ENCODE peak calls at places on chromosome 14, in nine cellular contexts. E is transverse colon, H is tibial nerve, O is A549, U is GM12878, J is HepG2, P is sigmoid colon, M is gastrocnemius medialis, Q is ovary. N is an unnamed sample.

GRCh38 chr14:72513994-72514659 is 379.8 kb downstream of the DPF3 start:
- DNase-seq in E (no peak), H (no peak), O (peak), U (no peak), J (peak), P (no peak), M (no peak), Q (no peak), N (no peak)

GRCh38 chr14:81193924-81194633 is 26.7 kb downstream of the GTF2A1 start:
- DNase-seq in E (no peak), H (no peak), O (no peak), U (no peak), J (no peak), P (no peak), M (no peak), Q (no peak), N (no peak)

GRCh38 chr14:55568618-55569017 is 11.4 kb upstream of the KTN1 start:
- DNase-seq in E (no peak), H (no peak), O (no peak), U (no peak), J (peak), P (no peak), M (no peak), Q (no peak), N (no peak)

GRCh38 chr14:104928391-104929133 is 3.9 kb downstream of the PLD4 start:
- DNase-seq in E (no peak), H (no peak), O (no peak), U (no peak), J (no peak), P (no peak), M (no peak), Q (no peak), N (no peak)

GRCh38 chr14:55904086-55904485 is 214.1 kb upstream of the PELI2 start:
- DNase-seq in E (no peak), H (no peak), O (no peak), U (no peak), J (no peak), P (no peak), M (no peak), Q (no peak), N (no peak)

GRCh38 chr14:68780358-68781160 is 12.3 kb downstream of the ZFP36L1 start:
- DNase-seq in E (peak), H (peak), O (no peak), U (no peak), J (no peak), P (peak), M (peak), Q (peak), N (no peak)

GRCh38 chr14:99945732-99946651 is 119.2 kb upstream of the EVL start:
- DNase-seq in E (no peak), H (no peak), O (no peak), U (no peak), J (no peak), P (peak), M (no peak), Q (no peak), N (no peak)

GRCh38 chr14:98606041-98606640 is 665.9 kb downstream of the BCL11B start:
- DNase-seq in E (no peak), H (no peak), O (no peak), U (no peak), J (no peak), P (no peak), M (no peak), Q (no peak), N (no peak)

GRCh38 chr14:36217732-36218131 is 41.2 kb upstream of the PTCSC3 start:
- DNase-seq in E (no peak), H (no peak), O (no peak), U (no peak), J (no peak), P (no peak), M (no peak), Q (no peak), N (no peak)

DNA sequence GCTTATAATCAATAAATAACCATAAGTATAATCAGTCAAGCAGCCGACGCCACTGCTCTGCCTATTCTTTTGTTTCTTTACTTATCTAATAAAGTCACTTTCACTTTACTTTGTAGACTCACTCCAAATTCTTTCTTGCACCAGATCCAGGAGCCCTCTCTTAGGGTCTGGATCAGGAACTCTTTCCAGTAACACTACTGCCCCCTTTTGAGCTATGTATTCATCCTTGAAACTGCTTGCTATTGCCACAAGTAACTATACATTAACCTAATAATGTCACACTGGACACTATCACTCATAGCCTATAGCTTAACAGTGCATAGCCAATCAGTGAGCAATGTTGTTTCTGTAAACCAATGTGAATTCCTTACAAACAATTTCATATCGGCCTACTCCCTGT is 2.8 kb upstream of the NID2 start:
- DNase-seq in E (no peak), H (no peak), O (no peak), U (no peak), J (no peak), P (no peak), M (no peak), Q (no peak), N (no peak)
- TF ChIP-seq POLR2A in E (no peak), H (no peak), O (no peak), U (no peak), J (no peak), P (no peak), M (no peak), Q (no peak), N (no peak)

GRCh38 chr14:102085503-102085902 is 1.3 kb downstream of the HSP90AA1 start:
- DNase-seq in E (peak), H (no peak), O (no peak), U (no peak), J (no peak), P (no peak), M (no peak), Q (no peak), N (no peak)

GRCh38 chr14:102087762-102088011 is 843 bp upstream of the HSP90AA1 start:
- DNase-seq in E (no peak), H (no peak), O (no peak), U (no peak), J (no peak), P (no peak), M (no peak), Q (no peak), N (no peak)

GRCh38 chr14:102086346-102086971 is 385 bp downstream of the HSP90AA1 start:
- DNase-seq in E (peak), H (peak), O (no peak), U (no peak), J (no peak), P (peak), M (peak), Q (peak), N (no peak)

GRCh38 chr14:102086972-102087761 is at the start of gene HSP90AA1:
- DNase-seq in E (peak), H (peak), O (peak), U (peak), J (peak), P (peak), M (peak), Q (peak), N (peak)

DNA sequence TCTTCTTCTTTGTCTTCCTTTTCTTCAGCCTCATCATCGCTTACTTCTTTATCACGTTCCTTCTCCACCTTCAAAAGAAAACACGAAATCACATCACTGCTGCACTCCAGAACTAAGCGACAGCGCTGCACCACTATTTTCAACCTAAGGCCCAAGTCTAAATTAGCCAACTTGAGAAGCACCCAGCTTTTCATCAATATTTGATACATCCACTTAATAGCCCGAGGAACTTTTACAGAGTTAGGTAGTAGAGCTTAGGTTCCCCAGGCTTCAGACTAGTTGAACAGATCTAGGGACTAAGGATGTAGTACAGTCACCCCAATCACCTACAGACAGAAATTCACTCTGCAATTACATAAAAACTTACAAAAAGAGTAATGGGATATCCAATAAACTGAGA is 1.9 kb downstream of the HSP90AA1 start:
- DNase-seq in E (no peak), H (no peak), O (no peak), U (no peak), J (no peak), P (no peak), M (no peak), Q (no peak), N (no peak)
- H3K27ac ChIP-seq in E (peak), H (no peak), O (no peak), U (no peak), J (no peak), P (no peak), M (no peak), Q (no peak), N (no peak)

GRCh38 chr14:92106095-92106937 is at the start of gene ATXN3:
- DNase-seq in E (peak), H (peak), O (peak), U (peak), J (peak), P (peak), M (peak), Q (peak), N (peak)
- TF ChIP-seq POLR2A in E (peak), H (peak), O (peak), U (peak), J (peak), P (no peak), M (peak), Q (peak), N (no peak)

GRCh38 chr14:96204151-96205058 is at the start of gene BDKRB2:
- DNase-seq in E (peak), H (peak), O (peak), U (no peak), J (peak), P (peak), M (peak), Q (peak), N (no peak)
- H3K27ac ChIP-seq in E (peak), H (peak), O (peak), U (no peak), J (no peak), P (peak), M (peak), Q (peak), N (peak)

DNA sequence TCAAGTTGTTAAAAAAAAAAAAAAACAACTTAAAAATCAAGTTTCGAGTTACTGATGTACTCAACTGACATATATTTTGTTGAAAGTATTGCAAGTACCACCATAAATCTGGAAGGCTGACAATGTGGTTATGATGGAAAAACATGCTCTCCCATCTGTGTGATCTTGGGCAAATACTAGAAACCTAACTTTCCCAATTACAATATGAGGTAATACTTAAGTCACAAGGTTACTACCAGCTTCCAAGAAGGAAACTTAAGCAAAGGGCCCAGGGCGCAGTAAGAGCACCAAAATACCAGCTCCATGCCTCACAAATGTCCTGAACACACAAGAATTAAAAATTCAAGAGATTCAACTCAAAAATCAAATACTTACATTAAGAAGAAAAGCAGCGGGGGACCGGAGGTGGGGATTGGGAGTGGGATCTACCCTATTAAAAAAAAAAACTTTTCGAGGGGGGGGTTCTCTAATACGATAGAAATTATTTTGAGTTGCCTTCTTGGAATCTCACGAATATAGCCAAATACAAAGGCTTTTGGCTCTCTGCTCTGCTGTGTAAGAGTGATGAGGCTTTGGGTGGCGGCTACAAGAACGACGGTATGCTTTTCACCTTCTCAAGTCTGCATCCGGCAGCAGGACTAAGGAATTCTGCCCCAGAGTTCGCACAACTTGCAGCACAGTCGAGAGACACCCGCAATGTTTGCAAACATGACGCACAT is 1.2 kb downstream of the SAV1 start:
- DNase-seq in E (peak), H (peak), O (no peak), U (no peak), J (peak), P (peak), M (peak), Q (peak), N (no peak)
- TF ChIP-seq POLR2A in E (no peak), H (no peak), O (no peak), U (no peak), J (no peak), P (no peak), M (peak), Q (peak), N (peak)

N was measured in esophagus squamous epithelium.